ENCODE peak calls at places on chromosomes 3 and 15, in five cellular contexts. M is keratinocyte, J is mesenchymal stem cell, S is GM23248, T is kidney. P is an unnamed sample.

GRCh38 chr3:146020969-146021368 is 140.0 kb downstream of the PLOD2 start:
- DNase-seq in S (no peak), T (no peak), M (no peak), J (no peak), P (no peak)

GRCh38 chr15:50181206-50181982 is 602 bp upstream of the SLC27A2 start:
- DNase-seq in M (no peak), T (no peak), J (no peak), S (no peak), P (no peak)

GRCh38 chr3:82610236-82610635 is 848.8 kb upstream of the GBE1 start:
- DNase-seq in J (no peak), M (peak; percentile 2), T (no peak), S (no peak), P (peak; percentile 21)

GRCh38 chr3:45043715-45044299 is 17.7 kb downstream of the CLEC3B start:
- DNase-seq in M (no peak), S (peak; percentile 93), T (no peak), J (peak; percentile 90), P (peak; percentile 92)

GRCh38 chr15:78035319-78035718 is 42.2 kb downstream of the TBC1D2B start:
- DNase-seq in S (no peak), M (no peak), J (peak; percentile 40), T (no peak), P (peak; percentile 17)

GRCh38 chr3:37995652-37996641 is 5.4 kb downstream of the VILL start:
- DNase-seq in T (peak; percentile 63), S (no peak), J (no peak), M (no peak), P (no peak)

GRCh38 chr3:122183521-122183892 is at the start of gene CASR:
- DNase-seq in S (peak; percentile 15), M (no peak), T (peak; percentile 91), J (no peak), P (no peak)

GRCh38 chr15:76328106-76328696 is 8.4 kb upstream of the ISL2 start:
- DNase-seq in M (no peak), S (no peak), J (no peak), T (no peak), P (no peak)

GRCh38 chr3:190369701-190370295 is 18.2 kb upstream of the CLDN16 start:
- DNase-seq in M (no peak), T (no peak), J (peak; percentile 65), S (peak; percentile 4), P (no peak)

GRCh38 chr3:15708882-15709677 is 88.7 kb downstream of the ANKRD28 start:
- DNase-seq in T (no peak), S (peak; percentile 82), M (no peak), J (peak; percentile 79), P (peak; percentile 25)

GRCh38 chr3:191557322-191557721 is 96.4 kb downstream of the PYDC2 start:
- DNase-seq in T (no peak), J (no peak), S (no peak), M (no peak), P (no peak)

GRCh38 chr15:79676621-79677020 is 220.2 kb downstream of the MTHFS start:
- DNase-seq in M (no peak), T (no peak), S (no peak), J (no peak), P (no peak)

GRCh38 chr3:112746675-112747276 is 99.9 kb downstream of the CD200R1L start:
- DNase-seq in S (peak; percentile 75), T (no peak), J (peak; percentile 24), M (no peak), P (peak; percentile 92)

GRCh38 chr3:99625643-99626414 is 12.6 kb upstream of the COL8A1 start:
- DNase-seq in J (no peak), M (no peak), S (peak; percentile 62), T (no peak), P (peak; percentile 36)

GRCh38 chr3:174397848-174398247 is 461.3 kb upstream of the NAALADL2 start:
- DNase-seq in M (no peak), T (no peak), J (peak; percentile 41), S (peak; percentile 46), P (peak; percentile 30)

GRCh38 chr3:193140381-193140780 is 100.6 kb upstream of the PLAAT1 start:
- DNase-seq in J (no peak), T (no peak), S (peak; percentile 5), M (no peak), P (peak; percentile 68)

GRCh38 chr3:24588568-24588967 is 93.9 kb upstream of the THRB start:
- DNase-seq in S (no peak), T (no peak), M (no peak), J (no peak), P (no peak)

GRCh38 chr3:64209866-64210609 is 15.2 kb downstream of the PRICKLE2 start:
- DNase-seq in M (no peak), T (peak; percentile 82), J (peak; percentile 77), S (peak; percentile 84), P (peak; percentile 91)

GRCh38 chr15:91853968-91854943 is 748 bp downstream of the SLCO3A1 start:
- DNase-seq in T (peak; percentile 85), M (no peak), S (peak; percentile 73), J (no peak), P (peak; percentile 16)

GRCh38 chr15:27258287-27258686 is 287.3 kb downstream of the GABRG3 start:
- DNase-seq in J (no peak), M (no peak), T (no peak), S (no peak), P (no peak)

GRCh38 chr3:79587150-79587549 is 180.6 kb downstream of the ROBO1 start:
- DNase-seq in M (no peak), S (no peak), J (no peak), T (no peak), P (no peak)

GRCh38 chr3:53045107-53045783 is 628 bp downstream of the SFMBT1 start:
- DNase-seq in M (no peak), S (peak; percentile 73), J (peak; percentile 54), T (peak; percentile 83), P (peak; percentile 32)

GRCh38 chr3:29072626-29073025 is 208.2 kb upstream of the RBMS3 start:
- DNase-seq in S (peak; percentile 61), M (no peak), J (no peak), T (no peak), P (no peak)

GRCh38 chr3:65265942-65266341 is 578.1 kb upstream of the ADAMTS9 start:
- DNase-seq in T (no peak), M (no peak), S (no peak), J (no peak), P (peak; percentile 50)
- H3K27ac ChIP-seq in T (no peak overlapping the region), M (no peak overlapping the region), S (no peak overlapping the region), J (no peak overlapping the region), P (no peak overlapping the region)

GRCh38 chr15:31367021-31367729 is 40.5 kb downstream of the KLF13 start:
- DNase-seq in J (no peak), T (peak; percentile 76), M (no peak), S (no peak), P (no peak)

GRCh38 chr15:31366169-31366734 is 39.6 kb downstream of the KLF13 start:
- DNase-seq in M (no peak), T (peak; percentile 87), S (peak; percentile 40), J (no peak), P (peak; percentile 51)

GRCh38 chr15:31365032-31365654 is 38.5 kb downstream of the KLF13 start:
- DNase-seq in S (no peak), J (no peak), M (no peak), T (no peak), P (no peak)

GRCh38 chr15:31364301-31365031 is 37.8 kb downstream of the KLF13 start:
- DNase-seq in M (peak; percentile 94), T (no peak), S (no peak), J (no peak), P (no peak)

DNA sequence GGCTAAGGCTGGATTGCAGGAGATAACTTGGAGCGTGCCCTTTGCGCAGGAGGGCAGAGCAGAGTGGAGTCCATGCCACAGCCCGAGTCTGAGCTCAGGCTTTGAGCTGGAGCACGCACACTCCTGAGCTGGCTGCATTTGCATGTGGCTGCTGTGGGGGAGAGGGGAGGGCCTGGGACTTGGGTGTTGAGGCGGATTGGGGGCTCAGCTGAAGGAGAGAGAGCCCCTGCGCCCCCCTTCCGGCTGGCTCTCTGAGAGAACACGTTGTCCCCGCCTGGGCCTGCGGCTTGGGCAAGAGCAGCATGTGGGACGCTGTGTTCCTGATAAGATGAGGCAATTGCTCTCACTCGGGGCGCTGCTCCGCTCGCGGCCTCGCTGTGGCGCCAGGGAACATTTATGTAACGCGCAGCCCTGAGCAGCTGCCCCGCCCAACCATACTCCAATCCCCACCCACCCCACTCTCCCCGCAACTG is 39.1 kb downstream of the KLF13 start:
- DNase-seq in J (peak; percentile 92), T (peak; percentile 99), M (no peak), S (peak; percentile 96), P (peak; percentile 93)
- H3K9ac ChIP-seq in J (peak overlapping the region; percentile 74), T (no peak overlapping the region), M (peak overlapping the region; percentile 65), S (peak overlapping the region; percentile 68), P (no peak overlapping the region)

GRCh38 chr15:37088436-37088835 is 11.9 kb downstream of the MEIS2 start:
- DNase-seq in T (no peak), J (peak; percentile 25), S (no peak), M (no peak), P (no peak)
- H3K4me1 ChIP-seq in T (no peaks in the 10 kb centered on the region), J (peaks cover 2% of the 10 kb centered on the region), S (peaks cover 26% of the 10 kb centered on the region), M (peaks cover 10% of the 10 kb centered on the region), P (no peaks in the 10 kb centered on the region)

GRCh38 chr15:67121725-67122600 is 56.6 kb downstream of the SMAD3 start:
- DNase-seq in S (no peak), T (no peak), J (no peak), M (no peak), P (no peak)
- H3K27ac ChIP-seq in S (peak overlapping the region; percentile 88), T (peak overlapping the region; percentile 88), J (peak overlapping the region; percentile 33), M (peak overlapping the region; percentile 89), P (peak overlapping the region; percentile 97)

GRCh38 chr3:128485283-128486156 is 7.5 kb downstream of the GATA2 start:
- DNase-seq in M (no peak), J (no peak), T (peak; percentile 74), S (peak; percentile 56), P (peak; percentile 20)
- H3K9ac ChIP-seq in M (no peak overlapping the region), J (no peak overlapping the region), T (peak overlapping the region; percentile 8), S (peak overlapping the region; percentile 94), P (no peak overlapping the region)

GRCh38 chr3:13538520-13539284 is 10.2 kb upstream of the FBLN2 start:
- DNase-seq in J (no peak), T (peak; percentile 46), M (no peak), S (peak; percentile 46), P (no peak)
- H3K4me1 ChIP-seq in J (peaks cover 46% of the 10 kb centered on the region), T (no peaks in the 10 kb centered on the region), M (peaks cover 38% of the 10 kb centered on the region), S (peaks cover 57% of the 10 kb centered on the region), P (peaks cover 18% of the 10 kb centered on the region)

GRCh38 chr15:63971904-63972303 is 74.4 kb downstream of the DAPK2 start:
- DNase-seq in T (no peak), M (no peak), J (no peak), S (no peak), P (no peak)

GRCh38 chr15:63970723-63971426 is 75.4 kb downstream of the DAPK2 start:
- DNase-seq in M (no peak), J (no peak), T (no peak), S (peak; percentile 24), P (no peak)

GRCh38 chr15:63972801-63973200 is 73.5 kb downstream of the DAPK2 start:
- DNase-seq in T (no peak), S (peak; percentile 30), J (no peak), M (no peak), P (no peak)

GRCh38 chr15:63969652-63970421 is 76.4 kb downstream of the DAPK2 start:
- DNase-seq in T (peak; percentile 26), J (no peak), S (no peak), M (no peak), P (no peak)

GRCh38 chr15:63971427-63971805 is 74.9 kb downstream of the DAPK2 start:
- DNase-seq in S (no peak), M (no peak), J (no peak), T (peak; percentile 60), P (no peak)
- H3K27ac ChIP-seq in S (no peak overlapping the region), M (no peak overlapping the region), J (no peak overlapping the region), T (no peak overlapping the region), P (no peak overlapping the region)